ENCODE peak calls at places on chromosome 12, in six cellular contexts. One of them, this sample, is unnamed.

GRCh38 chr12:12922191-12922616 is 29.8 kb downstream of the GPRC5D start:
- DNase-seq in HFFc6: peak; percentile 33
- DNase-seq in fibroblast of lung: peak; percentile 61
- DNase-seq in CD4-positive, alpha-beta T cell: no peak
- DNase-seq in B cell: no peak
- DNase-seq in activated CD8-positive, alpha-beta T cell treated with anti-CD3 and anti-CD28 coated beads for 36 hours: no peak
- DNase-seq in this sample: no peak

GRCh38 chr12:20142956-20143355 is 225.4 kb upstream of the PDE3A start:
- DNase-seq in activated CD8-positive, alpha-beta T cell treated with anti-CD3 and anti-CD28 coated beads for 36 hours: no peak
- DNase-seq in fibroblast of lung: no peak
- DNase-seq in CD4-positive, alpha-beta T cell: no peak
- DNase-seq in B cell: no peak
- DNase-seq in HFFc6: no peak
- DNase-seq in this sample: no peak

GRCh38 chr12:117188961-117189724 is 1.1 kb downstream of the FBXO21 start:
- DNase-seq in CD4-positive, alpha-beta T cell: no peak
- DNase-seq in HFFc6: peak; percentile 36
- DNase-seq in B cell: peak; percentile 11
- DNase-seq in activated CD8-positive, alpha-beta T cell treated with anti-CD3 and anti-CD28 coated beads for 36 hours: no peak
- DNase-seq in fibroblast of lung: peak; percentile 57
- DNase-seq in this sample: no peak

GRCh38 chr12:118743896-118744700 is 237.2 kb upstream of the SRRM4 start:
- DNase-seq in B cell: no peak
- DNase-seq in fibroblast of lung: no peak
- DNase-seq in HFFc6: no peak
- DNase-seq in activated CD8-positive, alpha-beta T cell treated with anti-CD3 and anti-CD28 coated beads for 36 hours: no peak
- DNase-seq in CD4-positive, alpha-beta T cell: no peak
- DNase-seq in this sample: no peak

GRCh38 chr12:127063339-127064090 is 1203.5 kb upstream of the TMEM132C start:
- DNase-seq in HFFc6: no peak
- DNase-seq in activated CD8-positive, alpha-beta T cell treated with anti-CD3 and anti-CD28 coated beads for 36 hours: no peak
- DNase-seq in B cell: no peak
- DNase-seq in CD4-positive, alpha-beta T cell: no peak
- DNase-seq in fibroblast of lung: no peak
- DNase-seq in this sample: no peak

GRCh38 chr12:96466939-96467751 is 22.2 kb upstream of the CFAP54 start:
- DNase-seq in activated CD8-positive, alpha-beta T cell treated with anti-CD3 and anti-CD28 coated beads for 36 hours: no peak
- DNase-seq in fibroblast of lung: no peak
- DNase-seq in CD4-positive, alpha-beta T cell: no peak
- DNase-seq in B cell: no peak
- DNase-seq in HFFc6: peak; percentile 6
- DNase-seq in this sample: no peak

GRCh38 chr12:54495327-54495726 is 2.2 kb upstream of the NCKAP1L start:
- DNase-seq in HFFc6: no peak
- DNase-seq in activated CD8-positive, alpha-beta T cell treated with anti-CD3 and anti-CD28 coated beads for 36 hours: no peak
- DNase-seq in CD4-positive, alpha-beta T cell: no peak
- DNase-seq in B cell: no peak
- DNase-seq in fibroblast of lung: no peak
- DNase-seq in this sample: no peak

GRCh38 chr12:71503579-71504470 is 64.2 kb downstream of the LGR5 start:
- DNase-seq in activated CD8-positive, alpha-beta T cell treated with anti-CD3 and anti-CD28 coated beads for 36 hours: no peak
- DNase-seq in fibroblast of lung: no peak
- DNase-seq in CD4-positive, alpha-beta T cell: no peak
- DNase-seq in HFFc6: no peak
- DNase-seq in B cell: peak; percentile 19
- DNase-seq in this sample: no peak

GRCh38 chr12:50901685-50902113 is 50.6 kb upstream of the HIGD1C start:
- DNase-seq in CD4-positive, alpha-beta T cell: no peak
- DNase-seq in B cell: no peak
- DNase-seq in HFFc6: no peak
- DNase-seq in activated CD8-positive, alpha-beta T cell treated with anti-CD3 and anti-CD28 coated beads for 36 hours: no peak
- DNase-seq in fibroblast of lung: no peak
- DNase-seq in this sample: no peak

GRCh38 chr12:102571889-102572288 is 91.5 kb upstream of the IGF1 start:
- DNase-seq in fibroblast of lung: no peak
- DNase-seq in CD4-positive, alpha-beta T cell: no peak
- DNase-seq in B cell: no peak
- DNase-seq in activated CD8-positive, alpha-beta T cell treated with anti-CD3 and anti-CD28 coated beads for 36 hours: no peak
- DNase-seq in HFFc6: no peak
- DNase-seq in this sample: no peak

GRCh38 chr12:62581288-62582064 is 114.8 kb downstream of the MON2 start:
- DNase-seq in fibroblast of lung: peak; percentile 79
- DNase-seq in activated CD8-positive, alpha-beta T cell treated with anti-CD3 and anti-CD28 coated beads for 36 hours: no peak
- DNase-seq in HFFc6: peak; percentile 64
- DNase-seq in CD4-positive, alpha-beta T cell: no peak
- DNase-seq in B cell: peak; percentile 41
- DNase-seq in this sample: no peak

GRCh38 chr12:100675432-100675831 is 101.9 kb downstream of the GAS2L3 start:
- DNase-seq in activated CD8-positive, alpha-beta T cell treated with anti-CD3 and anti-CD28 coated beads for 36 hours: peak; percentile 14
- DNase-seq in B cell: no peak
- DNase-seq in HFFc6: no peak
- DNase-seq in CD4-positive, alpha-beta T cell: no peak
- DNase-seq in fibroblast of lung: peak; percentile 67
- DNase-seq in this sample: no peak

GRCh38 chr12:112126916-112127315 is 1.6 kb downstream of the TRAFD1 start:
- DNase-seq in CD4-positive, alpha-beta T cell: no peak
- DNase-seq in fibroblast of lung: peak; percentile 17
- DNase-seq in activated CD8-positive, alpha-beta T cell treated with anti-CD3 and anti-CD28 coated beads for 36 hours: no peak
- DNase-seq in B cell: no peak
- DNase-seq in HFFc6: no peak
- DNase-seq in this sample: no peak

GRCh38 chr12:21438643-21439042 is 1.2 kb downstream of the PYROXD1 start:
- DNase-seq in HFFc6: no peak
- DNase-seq in activated CD8-positive, alpha-beta T cell treated with anti-CD3 and anti-CD28 coated beads for 36 hours: no peak
- DNase-seq in B cell: no peak
- DNase-seq in CD4-positive, alpha-beta T cell: no peak
- DNase-seq in fibroblast of lung: peak; percentile 15
- DNase-seq in this sample: no peak

GRCh38 chr12:9363145-9363544 is 154.9 kb upstream of the PZP start:
- DNase-seq in fibroblast of lung: no peak
- DNase-seq in HFFc6: no peak
- DNase-seq in CD4-positive, alpha-beta T cell: no peak
- DNase-seq in B cell: no peak
- DNase-seq in activated CD8-positive, alpha-beta T cell treated with anti-CD3 and anti-CD28 coated beads for 36 hours: peak; percentile 49
- DNase-seq in this sample: no peak

GRCh38 chr12:17342381-17342961 is 736.5 kb upstream of the LMO3 start:
- DNase-seq in HFFc6: no peak
- DNase-seq in CD4-positive, alpha-beta T cell: no peak
- DNase-seq in B cell: no peak
- DNase-seq in activated CD8-positive, alpha-beta T cell treated with anti-CD3 and anti-CD28 coated beads for 36 hours: no peak
- DNase-seq in fibroblast of lung: no peak
- DNase-seq in this sample: no peak

GRCh38 chr12:63826002-63826585 is 18.4 kb upstream of the SRGAP1 start:
- DNase-seq in activated CD8-positive, alpha-beta T cell treated with anti-CD3 and anti-CD28 coated beads for 36 hours: no peak
- DNase-seq in CD4-positive, alpha-beta T cell: no peak
- DNase-seq in HFFc6: peak; percentile 59
- DNase-seq in B cell: peak; percentile 12
- DNase-seq in fibroblast of lung: peak; percentile 90
- DNase-seq in this sample: no peak
- TF ChIP-seq CTCF in activated CD8-positive, alpha-beta T cell treated with anti-CD3 and anti-CD28 coated beads for 36 hours: peak; percentile 64
- TF ChIP-seq CTCF in CD4-positive, alpha-beta T cell: peak; percentile 45
- TF ChIP-seq CTCF in HFFc6: peak; percentile 88
- TF ChIP-seq CTCF in B cell: peak; percentile 72
- TF ChIP-seq CTCF in fibroblast of lung: peak; percentile 93
- TF ChIP-seq CTCF in this sample: no peak

GRCh38 chr12:80837342-80837978 is 100.3 kb downstream of the LIN7A start:
- DNase-seq in fibroblast of lung: peak; percentile 79
- DNase-seq in HFFc6: peak; percentile 71
- DNase-seq in activated CD8-positive, alpha-beta T cell treated with anti-CD3 and anti-CD28 coated beads for 36 hours: no peak
- DNase-seq in B cell: no peak
- DNase-seq in CD4-positive, alpha-beta T cell: no peak
- DNase-seq in this sample: no peak
- TF ChIP-seq CTCF in fibroblast of lung: peak; percentile 98
- TF ChIP-seq CTCF in HFFc6: peak; percentile 83
- TF ChIP-seq CTCF in activated CD8-positive, alpha-beta T cell treated with anti-CD3 and anti-CD28 coated beads for 36 hours: no peak
- TF ChIP-seq CTCF in B cell: no peak
- TF ChIP-seq CTCF in CD4-positive, alpha-beta T cell: no peak
- TF ChIP-seq CTCF in this sample: no peak

GRCh38 chr12:31702047-31702446 is 26.8 kb downstream of the AMN1 start:
- DNase-seq in HFFc6: peak; percentile 9
- DNase-seq in activated CD8-positive, alpha-beta T cell treated with anti-CD3 and anti-CD28 coated beads for 36 hours: no peak
- DNase-seq in fibroblast of lung: peak; percentile 3
- DNase-seq in CD4-positive, alpha-beta T cell: no peak
- DNase-seq in B cell: no peak
- DNase-seq in this sample: no peak
- TF ChIP-seq CTCF in HFFc6: peak; percentile 45
- TF ChIP-seq CTCF in activated CD8-positive, alpha-beta T cell treated with anti-CD3 and anti-CD28 coated beads for 36 hours: no peak
- TF ChIP-seq CTCF in fibroblast of lung: no peak
- TF ChIP-seq CTCF in CD4-positive, alpha-beta T cell: no peak
- TF ChIP-seq CTCF in B cell: no peak
- TF ChIP-seq CTCF in this sample: no peak

GRCh38 chr12:103755425-103755824 is 85.6 kb downstream of the NT5DC3 start:
- DNase-seq in CD4-positive, alpha-beta T cell: no peak
- DNase-seq in B cell: no peak
- DNase-seq in fibroblast of lung: no peak
- DNase-seq in HFFc6: no peak
- DNase-seq in activated CD8-positive, alpha-beta T cell treated with anti-CD3 and anti-CD28 coated beads for 36 hours: no peak
- DNase-seq in this sample: no peak

GRCh38 chr12:103748875-103749274 is 92.2 kb downstream of the NT5DC3 start:
- DNase-seq in HFFc6: no peak
- DNase-seq in B cell: no peak
- DNase-seq in CD4-positive, alpha-beta T cell: no peak
- DNase-seq in fibroblast of lung: no peak
- DNase-seq in activated CD8-positive, alpha-beta T cell treated with anti-CD3 and anti-CD28 coated beads for 36 hours: no peak
- DNase-seq in this sample: no peak

GRCh38 chr12:103751600-103751999 is 89.4 kb downstream of the NT5DC3 start:
- DNase-seq in activated CD8-positive, alpha-beta T cell treated with anti-CD3 and anti-CD28 coated beads for 36 hours: no peak
- DNase-seq in CD4-positive, alpha-beta T cell: no peak
- DNase-seq in B cell: no peak
- DNase-seq in HFFc6: no peak
- DNase-seq in fibroblast of lung: peak; percentile 14
- DNase-seq in this sample: no peak

GRCh38 chr12:103748002-103748401 is 93.0 kb downstream of the NT5DC3 start:
- DNase-seq in activated CD8-positive, alpha-beta T cell treated with anti-CD3 and anti-CD28 coated beads for 36 hours: no peak
- DNase-seq in CD4-positive, alpha-beta T cell: no peak
- DNase-seq in B cell: no peak
- DNase-seq in fibroblast of lung: no peak
- DNase-seq in HFFc6: no peak
- DNase-seq in this sample: no peak

DNA sequence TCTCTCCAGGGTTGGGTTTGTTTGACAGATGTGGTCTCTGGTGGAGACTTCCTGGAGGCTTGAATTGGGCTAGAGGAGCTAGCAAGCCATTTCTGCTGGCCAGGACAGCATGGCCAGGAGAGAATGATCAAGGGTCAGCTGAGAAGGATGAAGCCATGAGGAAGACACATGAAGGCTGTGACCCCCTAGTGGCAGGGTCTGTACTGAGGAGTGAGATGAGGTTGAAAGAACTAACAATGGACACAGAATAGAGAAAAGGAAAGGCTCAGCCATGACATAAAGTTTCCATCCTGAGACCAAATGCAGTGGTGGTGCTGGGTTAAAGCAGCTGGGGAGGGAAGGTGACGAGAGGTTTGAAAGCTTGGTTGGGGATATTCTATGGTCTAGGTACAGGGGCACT is 89.9 kb downstream of the NT5DC3 start:
- DNase-seq in HFFc6: no peak
- DNase-seq in activated CD8-positive, alpha-beta T cell treated with anti-CD3 and anti-CD28 coated beads for 36 hours: peak; percentile 3
- DNase-seq in CD4-positive, alpha-beta T cell: no peak
- DNase-seq in B cell: no peak
- DNase-seq in fibroblast of lung: no peak
- DNase-seq in this sample: no peak
- TF ChIP-seq CTCF in HFFc6: peak; percentile 47
- TF ChIP-seq CTCF in activated CD8-positive, alpha-beta T cell treated with anti-CD3 and anti-CD28 coated beads for 36 hours: no peak
- TF ChIP-seq CTCF in CD4-positive, alpha-beta T cell: no peak
- TF ChIP-seq CTCF in B cell: no peak
- TF ChIP-seq CTCF in fibroblast of lung: no peak
- TF ChIP-seq CTCF in this sample: no peak

GRCh38 chr12:32418903-32419519 is 19.7 kb downstream of the FGD4 start:
- DNase-seq in activated CD8-positive, alpha-beta T cell treated with anti-CD3 and anti-CD28 coated beads for 36 hours: no peak
- DNase-seq in fibroblast of lung: no peak
- DNase-seq in HFFc6: no peak
- DNase-seq in B cell: no peak
- DNase-seq in CD4-positive, alpha-beta T cell: no peak
- DNase-seq in this sample: no peak
- TF ChIP-seq CTCF in activated CD8-positive, alpha-beta T cell treated with anti-CD3 and anti-CD28 coated beads for 36 hours: no peak
- TF ChIP-seq CTCF in fibroblast of lung: no peak
- TF ChIP-seq CTCF in HFFc6: no peak
- TF ChIP-seq CTCF in B cell: no peak
- TF ChIP-seq CTCF in CD4-positive, alpha-beta T cell: no peak
- TF ChIP-seq CTCF in this sample: no peak

GRCh38 chr12:114245555-114245954 is 160.4 kb downstream of the TBX5 start:
- DNase-seq in activated CD8-positive, alpha-beta T cell treated with anti-CD3 and anti-CD28 coated beads for 36 hours: no peak
- DNase-seq in B cell: no peak
- DNase-seq in HFFc6: no peak
- DNase-seq in fibroblast of lung: peak; percentile 29
- DNase-seq in CD4-positive, alpha-beta T cell: no peak
- DNase-seq in this sample: no peak
- TF ChIP-seq CTCF in activated CD8-positive, alpha-beta T cell treated with anti-CD3 and anti-CD28 coated beads for 36 hours: no peak
- TF ChIP-seq CTCF in B cell: no peak
- TF ChIP-seq CTCF in HFFc6: peak; percentile 30
- TF ChIP-seq CTCF in fibroblast of lung: peak; percentile 16
- TF ChIP-seq CTCF in CD4-positive, alpha-beta T cell: no peak
- TF ChIP-seq CTCF in this sample: no peak

DNA sequence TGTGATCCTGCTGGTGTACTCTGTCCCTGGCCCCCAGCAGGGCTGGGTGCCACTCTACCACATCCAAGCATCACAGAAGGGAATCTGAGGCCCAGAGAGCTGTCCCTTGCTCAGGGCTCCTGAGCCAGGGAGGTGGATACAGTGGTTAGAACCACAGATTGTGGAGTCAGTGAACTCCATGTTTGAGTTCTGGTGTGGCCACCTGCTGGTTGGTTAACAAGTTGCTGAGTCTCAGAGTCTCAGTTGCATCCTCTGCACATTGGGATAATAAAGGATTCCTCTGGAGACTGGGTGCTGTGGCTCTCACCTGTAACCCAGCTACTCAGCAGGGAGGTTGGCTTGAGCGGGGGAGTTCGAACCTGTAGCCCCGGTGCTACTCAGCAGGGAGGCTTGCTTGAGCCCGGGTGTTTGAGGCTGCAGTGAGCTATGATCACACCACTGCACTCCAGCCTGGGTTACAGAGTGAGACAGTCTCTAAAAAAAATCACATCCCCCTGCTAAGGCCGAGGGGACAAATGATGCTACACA is 39.4 kb downstream of the MVK start:
- DNase-seq in B cell: no peak
- DNase-seq in HFFc6: peak; percentile 3
- DNase-seq in CD4-positive, alpha-beta T cell: no peak
- DNase-seq in fibroblast of lung: no peak
- DNase-seq in activated CD8-positive, alpha-beta T cell treated with anti-CD3 and anti-CD28 coated beads for 36 hours: peak; percentile 12
- DNase-seq in this sample: no peak
- TF ChIP-seq CTCF in B cell: no peak
- TF ChIP-seq CTCF in HFFc6: peak; percentile 65
- TF ChIP-seq CTCF in CD4-positive, alpha-beta T cell: no peak
- TF ChIP-seq CTCF in fibroblast of lung: peak; percentile 38
- TF ChIP-seq CTCF in activated CD8-positive, alpha-beta T cell treated with anti-CD3 and anti-CD28 coated beads for 36 hours: peak; percentile 14
- TF ChIP-seq CTCF in this sample: no peak

This sample was measured in omental fat pad.